ENCODE peak calls at places on chromosomes 5 and 9, in seven cellular contexts. One of them, this sample, is unnamed.

GRCh38 chr9:20356392-20357206 is 265.7 kb downstream of the MLLT3 start:
- DNase-seq in CD8-positive, alpha-beta T cell: peak
- DNase-seq in fibroblast of lung: peak
- DNase-seq in mammary epithelial cell: peak
- DNase-seq in GM23338: peak
- DNase-seq in CD4-positive, alpha-beta T cell: peak
- DNase-seq in PC-9: peak
- DNase-seq in this sample: peak

GRCh38 chr5:4124201-4124852 is 528.7 kb downstream of the IRX1 start:
- DNase-seq in CD8-positive, alpha-beta T cell: no peak
- DNase-seq in fibroblast of lung: no peak
- DNase-seq in mammary epithelial cell: no peak
- DNase-seq in GM23338: no peak
- DNase-seq in CD4-positive, alpha-beta T cell: no peak
- DNase-seq in PC-9: no peak
- DNase-seq in this sample: no peak

GRCh38 chr5:110757118-110757729 is 18.4 kb downstream of the SLC25A46 start:
- DNase-seq in CD8-positive, alpha-beta T cell: no peak
- DNase-seq in fibroblast of lung: peak
- DNase-seq in mammary epithelial cell: peak
- DNase-seq in GM23338: peak
- DNase-seq in CD4-positive, alpha-beta T cell: no peak
- DNase-seq in PC-9: no peak
- DNase-seq in this sample: peak

GRCh38 chr5:74433255-74434123 is 207.0 kb downstream of the ENC1 start:
- DNase-seq in CD8-positive, alpha-beta T cell: no peak
- DNase-seq in fibroblast of lung: peak
- DNase-seq in mammary epithelial cell: peak
- DNase-seq in GM23338: peak
- DNase-seq in CD4-positive, alpha-beta T cell: no peak
- DNase-seq in PC-9: no peak
- DNase-seq in this sample: peak

GRCh38 chr9:86945868-86946711 is 1.2 kb downstream of the GAS1 start:
- DNase-seq in CD8-positive, alpha-beta T cell: peak
- DNase-seq in fibroblast of lung: peak
- DNase-seq in mammary epithelial cell: peak
- DNase-seq in GM23338: peak
- DNase-seq in CD4-positive, alpha-beta T cell: peak
- DNase-seq in PC-9: peak
- DNase-seq in this sample: peak

GRCh38 chr5:117131876-117132275 is 557.3 kb upstream of the SEMA6A start:
- DNase-seq in CD8-positive, alpha-beta T cell: no peak
- DNase-seq in fibroblast of lung: no peak
- DNase-seq in mammary epithelial cell: peak
- DNase-seq in GM23338: no peak
- DNase-seq in CD4-positive, alpha-beta T cell: no peak
- DNase-seq in PC-9: no peak
- DNase-seq in this sample: no peak

GRCh38 chr5:35009059-35009458 is 38.7 kb downstream of the AGXT2 start:
- DNase-seq in CD8-positive, alpha-beta T cell: no peak
- DNase-seq in fibroblast of lung: no peak
- DNase-seq in mammary epithelial cell: no peak
- DNase-seq in GM23338: no peak
- DNase-seq in CD4-positive, alpha-beta T cell: no peak
- DNase-seq in PC-9: no peak
- DNase-seq in this sample: no peak

GRCh38 chr9:132005896-132006295 is 73.8 kb downstream of the MED27 start:
- DNase-seq in CD8-positive, alpha-beta T cell: no peak
- DNase-seq in fibroblast of lung: peak
- DNase-seq in mammary epithelial cell: no peak
- DNase-seq in GM23338: no peak
- DNase-seq in CD4-positive, alpha-beta T cell: no peak
- DNase-seq in PC-9: no peak
- DNase-seq in this sample: no peak

GRCh38 chr9:33453999-33454660 is 6.7 kb upstream of the AQP3 start:
- DNase-seq in CD8-positive, alpha-beta T cell: no peak
- DNase-seq in fibroblast of lung: no peak
- DNase-seq in mammary epithelial cell: no peak
- DNase-seq in GM23338: no peak
- DNase-seq in CD4-positive, alpha-beta T cell: no peak
- DNase-seq in PC-9: no peak
- DNase-seq in this sample: no peak

GRCh38 chr9:33453286-33453882 is 6.0 kb upstream of the AQP3 start:
- DNase-seq in CD8-positive, alpha-beta T cell: no peak
- DNase-seq in fibroblast of lung: peak
- DNase-seq in mammary epithelial cell: no peak
- DNase-seq in GM23338: no peak
- DNase-seq in CD4-positive, alpha-beta T cell: no peak
- DNase-seq in PC-9: no peak
- DNase-seq in this sample: no peak

GRCh38 chr9:33450747-33451146 is 3.4 kb upstream of the AQP3 start:
- DNase-seq in CD8-positive, alpha-beta T cell: no peak
- DNase-seq in fibroblast of lung: no peak
- DNase-seq in mammary epithelial cell: no peak
- DNase-seq in GM23338: no peak
- DNase-seq in CD4-positive, alpha-beta T cell: no peak
- DNase-seq in PC-9: no peak
- DNase-seq in this sample: no peak

GRCh38 chr9:33455952-33456351 is 8.6 kb upstream of the AQP3 start:
- DNase-seq in CD8-positive, alpha-beta T cell: no peak
- DNase-seq in fibroblast of lung: no peak
- DNase-seq in mammary epithelial cell: no peak
- DNase-seq in GM23338: no peak
- DNase-seq in CD4-positive, alpha-beta T cell: peak
- DNase-seq in PC-9: no peak
- DNase-seq in this sample: no peak

DNA sequence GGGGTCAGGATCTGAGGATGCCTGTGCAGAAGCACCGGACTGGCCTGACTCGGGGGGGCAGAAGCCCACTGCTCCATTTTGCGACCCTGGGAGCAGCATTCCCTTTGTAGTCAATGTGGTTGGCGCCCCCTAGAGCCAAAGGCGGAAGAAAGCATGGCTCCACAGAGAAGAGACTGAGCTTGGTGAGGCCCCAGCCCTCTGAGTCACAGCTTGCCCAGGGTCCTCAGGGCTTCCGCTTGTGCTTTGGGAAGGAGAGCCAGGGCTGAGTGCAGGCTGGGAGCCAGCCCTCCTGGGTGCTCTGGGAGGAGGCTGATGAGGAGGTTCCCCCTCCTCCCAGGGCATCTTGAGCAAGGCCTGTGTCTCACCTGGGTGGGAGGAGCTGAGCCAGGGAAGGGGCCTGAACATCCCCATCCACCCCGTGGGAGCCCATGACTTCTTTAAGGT is 5.5 kb upstream of the AQP3 start:
- DNase-seq in CD8-positive, alpha-beta T cell: no peak
- DNase-seq in fibroblast of lung: peak
- DNase-seq in mammary epithelial cell: peak
- DNase-seq in GM23338: peak
- DNase-seq in CD4-positive, alpha-beta T cell: peak
- DNase-seq in PC-9: peak
- DNase-seq in this sample: peak
- H3K27ac ChIP-seq in CD8-positive, alpha-beta T cell: no peak
- H3K27ac ChIP-seq in fibroblast of lung: no peak
- H3K27ac ChIP-seq in mammary epithelial cell: peak
- H3K27ac ChIP-seq in GM23338: peak
- H3K27ac ChIP-seq in CD4-positive, alpha-beta T cell: peak
- H3K27ac ChIP-seq in PC-9: peak
- H3K27ac ChIP-seq in this sample: peak

GRCh38 chr5:175842947-175843793 is 28.2 kb upstream of the CPLX2 start:
- DNase-seq in CD8-positive, alpha-beta T cell: no peak
- DNase-seq in fibroblast of lung: peak
- DNase-seq in mammary epithelial cell: peak
- DNase-seq in GM23338: no peak
- DNase-seq in CD4-positive, alpha-beta T cell: no peak
- DNase-seq in PC-9: peak
- DNase-seq in this sample: peak

GRCh38 chr5:175836741-175837729 is 34.3 kb upstream of the CPLX2 start:
- DNase-seq in CD8-positive, alpha-beta T cell: no peak
- DNase-seq in fibroblast of lung: no peak
- DNase-seq in mammary epithelial cell: no peak
- DNase-seq in GM23338: peak
- DNase-seq in CD4-positive, alpha-beta T cell: no peak
- DNase-seq in PC-9: no peak
- DNase-seq in this sample: no peak

GRCh38 chr5:175842506-175842905 is 28.9 kb upstream of the CPLX2 start:
- DNase-seq in CD8-positive, alpha-beta T cell: no peak
- DNase-seq in fibroblast of lung: no peak
- DNase-seq in mammary epithelial cell: no peak
- DNase-seq in GM23338: no peak
- DNase-seq in CD4-positive, alpha-beta T cell: no peak
- DNase-seq in PC-9: no peak
- DNase-seq in this sample: no peak

GRCh38 chr5:175844174-175844573 is 27.2 kb upstream of the CPLX2 start:
- DNase-seq in CD8-positive, alpha-beta T cell: no peak
- DNase-seq in fibroblast of lung: no peak
- DNase-seq in mammary epithelial cell: no peak
- DNase-seq in GM23338: no peak
- DNase-seq in CD4-positive, alpha-beta T cell: no peak
- DNase-seq in PC-9: no peak
- DNase-seq in this sample: no peak

DNA sequence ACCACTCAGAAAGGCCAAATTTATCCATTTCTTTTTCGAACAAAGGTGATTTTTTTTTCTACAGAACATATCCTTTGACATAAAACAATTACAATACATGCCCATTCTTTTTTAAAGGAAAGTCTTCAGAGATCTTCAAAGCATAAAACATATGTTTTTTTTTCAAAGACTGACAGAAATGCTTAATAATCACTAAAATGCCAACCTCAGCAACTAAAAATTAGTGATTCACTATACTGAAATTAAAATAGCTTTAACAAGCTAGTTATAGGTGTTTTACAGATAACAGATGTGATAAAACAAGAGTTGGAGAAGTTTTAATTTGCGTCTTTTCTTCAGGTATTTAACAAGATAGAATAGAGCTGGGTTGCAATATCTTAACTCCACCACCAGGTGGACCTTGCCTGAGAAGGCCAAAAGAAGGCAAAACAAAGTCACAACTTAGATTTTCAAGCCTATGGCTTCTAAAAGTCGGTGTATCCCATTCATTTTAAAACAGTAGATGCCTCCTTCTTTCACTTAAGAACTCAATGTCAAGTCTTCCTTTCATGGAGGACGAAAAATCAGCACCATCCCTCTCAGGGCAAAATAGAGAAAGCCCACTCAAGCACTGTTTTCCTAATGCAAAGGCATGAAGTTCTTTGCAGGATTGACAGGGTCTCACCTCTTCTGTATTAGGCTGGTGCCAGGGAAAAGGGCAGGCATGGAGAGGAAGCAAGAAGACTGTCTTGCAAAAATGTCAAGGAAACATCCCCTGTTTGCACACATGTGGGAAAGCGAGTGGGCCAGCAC is 31.1 kb upstream of the CPLX2 start:
- DNase-seq in CD8-positive, alpha-beta T cell: no peak
- DNase-seq in fibroblast of lung: peak
- DNase-seq in mammary epithelial cell: no peak
- DNase-seq in GM23338: peak
- DNase-seq in CD4-positive, alpha-beta T cell: no peak
- DNase-seq in PC-9: no peak
- DNase-seq in this sample: no peak
- TF ChIP-seq CTCF in CD8-positive, alpha-beta T cell: peak
- TF ChIP-seq CTCF in fibroblast of lung: peak
- TF ChIP-seq CTCF in mammary epithelial cell: peak
- TF ChIP-seq CTCF in GM23338: peak
- TF ChIP-seq CTCF in CD4-positive, alpha-beta T cell: peak
- TF ChIP-seq CTCF in PC-9: peak
- TF ChIP-seq CTCF in this sample: no peak

GRCh38 chr9:35680331-35681105 is 6.8 kb downstream of the CA9 start:
- DNase-seq in CD8-positive, alpha-beta T cell: no peak
- DNase-seq in fibroblast of lung: peak
- DNase-seq in mammary epithelial cell: no peak
- DNase-seq in GM23338: peak
- DNase-seq in CD4-positive, alpha-beta T cell: no peak
- DNase-seq in PC-9: no peak
- DNase-seq in this sample: no peak

GRCh38 chr9:35682520-35682919 is 7.2 kb downstream of the TPM2 start:
- DNase-seq in CD8-positive, alpha-beta T cell: no peak
- DNase-seq in fibroblast of lung: no peak
- DNase-seq in mammary epithelial cell: no peak
- DNase-seq in GM23338: no peak
- DNase-seq in CD4-positive, alpha-beta T cell: no peak
- DNase-seq in PC-9: no peak
- DNase-seq in this sample: no peak

GRCh38 chr9:35681341-35682002 is 7.7 kb downstream of the CA9 start:
- DNase-seq in CD8-positive, alpha-beta T cell: no peak
- DNase-seq in fibroblast of lung: peak
- DNase-seq in mammary epithelial cell: no peak
- DNase-seq in GM23338: no peak
- DNase-seq in CD4-positive, alpha-beta T cell: no peak
- DNase-seq in PC-9: no peak
- DNase-seq in this sample: no peak

GRCh38 chr9:35683323-35683722 is 6.4 kb downstream of the TPM2 start:
- DNase-seq in CD8-positive, alpha-beta T cell: no peak
- DNase-seq in fibroblast of lung: no peak
- DNase-seq in mammary epithelial cell: no peak
- DNase-seq in GM23338: no peak
- DNase-seq in CD4-positive, alpha-beta T cell: no peak
- DNase-seq in PC-9: no peak
- DNase-seq in this sample: no peak

DNA sequence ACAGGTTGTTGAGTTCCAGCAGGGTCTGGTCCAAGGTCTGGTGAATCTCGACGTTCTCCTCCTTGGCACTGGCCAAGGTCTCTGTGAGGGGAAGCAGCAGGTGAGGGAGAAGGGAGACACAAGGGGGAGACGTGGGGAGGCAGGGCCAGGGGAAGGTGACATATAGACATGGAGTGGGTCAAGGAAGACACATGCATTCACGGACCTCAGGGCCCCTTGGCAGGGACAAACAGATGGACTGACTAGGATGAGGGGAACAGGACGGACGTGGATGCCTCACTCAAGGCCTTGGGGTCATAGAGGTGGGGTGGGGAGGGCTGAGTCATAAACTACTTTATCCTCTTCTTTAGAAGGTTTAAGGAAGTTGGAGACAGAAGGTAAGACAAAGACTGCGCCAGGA is 7.6 kb downstream of the TPM2 start:
- DNase-seq in CD8-positive, alpha-beta T cell: no peak
- DNase-seq in fibroblast of lung: peak
- DNase-seq in mammary epithelial cell: no peak
- DNase-seq in GM23338: no peak
- DNase-seq in CD4-positive, alpha-beta T cell: no peak
- DNase-seq in PC-9: no peak
- DNase-seq in this sample: no peak
- H3K27ac ChIP-seq in CD8-positive, alpha-beta T cell: no peak
- H3K27ac ChIP-seq in fibroblast of lung: peak
- H3K27ac ChIP-seq in mammary epithelial cell: no peak
- H3K27ac ChIP-seq in GM23338: peak
- H3K27ac ChIP-seq in CD4-positive, alpha-beta T cell: no peak
- H3K27ac ChIP-seq in PC-9: no peak
- H3K27ac ChIP-seq in this sample: peak

DNA sequence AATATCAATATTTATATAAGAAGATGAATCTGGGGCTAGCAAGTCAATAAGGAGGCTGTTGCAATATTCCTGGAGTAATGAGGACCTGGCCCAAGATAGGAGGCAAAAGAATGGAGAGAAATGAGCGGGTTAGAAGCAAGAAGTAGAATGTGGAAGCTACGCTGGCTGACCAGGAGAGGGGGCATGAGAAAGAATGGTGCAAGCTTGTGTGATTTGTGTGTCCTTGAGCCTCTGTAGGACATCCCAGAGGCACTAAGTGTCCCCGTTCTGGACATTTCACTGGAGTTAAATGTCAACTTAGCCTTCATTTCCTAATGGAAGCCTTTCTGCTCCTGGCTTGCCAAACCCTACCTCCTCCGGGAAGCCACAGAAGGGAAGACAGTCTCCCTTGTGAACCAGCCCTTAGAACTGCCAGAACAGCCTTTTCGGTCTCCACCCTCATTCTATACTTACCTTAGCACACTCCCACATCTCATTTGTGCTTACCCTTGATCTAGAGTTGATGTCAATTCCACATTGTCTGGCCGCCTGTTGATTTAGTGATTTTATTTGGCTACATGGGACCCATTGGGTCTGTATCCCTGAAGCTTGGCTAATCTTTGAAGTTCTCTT is 6.7 kb upstream of the PDE6A start:
- DNase-seq in CD8-positive, alpha-beta T cell: no peak
- DNase-seq in fibroblast of lung: no peak
- DNase-seq in mammary epithelial cell: no peak
- DNase-seq in GM23338: peak
- DNase-seq in CD4-positive, alpha-beta T cell: no peak
- DNase-seq in PC-9: no peak
- DNase-seq in this sample: no peak
- TF ChIP-seq CTCF in CD8-positive, alpha-beta T cell: no peak
- TF ChIP-seq CTCF in fibroblast of lung: no peak
- TF ChIP-seq CTCF in mammary epithelial cell: no peak
- TF ChIP-seq CTCF in GM23338: peak
- TF ChIP-seq CTCF in CD4-positive, alpha-beta T cell: no peak
- TF ChIP-seq CTCF in PC-9: no peak
- TF ChIP-seq CTCF in this sample: no peak